ENCODE peak calls at places on chromosome 21, in four cellular contexts. K, P, Q and G are unnamed samples.

GRCh38 chr21:18782721-18783120 is 379.1 kb upstream of the TMPRSS15 start:
- DNase-seq in P (no peak), K (no peak), Q (no peak), G (no peak)

GRCh38 chr21:24955275-24955961 is 651.9 kb downstream of the MRPL39 start:
- DNase-seq in K (no peak), P (no peak), Q (no peak), G (no peak)

GRCh38 chr21:25735895-25736597 is 1.3 kb downstream of the GABPA start:
- DNase-seq in Q (no peak), P (no peak), K (peak), G (peak)

GRCh38 chr21:35323947-35324346 is 274.8 kb upstream of the RUNX1 start:
- DNase-seq in K (no peak), Q (no peak), P (peak), G (no peak)

GRCh38 chr21:28615276-28615675 is 377.4 kb downstream of the LTN1 start:
- DNase-seq in Q (peak), K (no peak), P (no peak), G (peak)

GRCh38 chr21:35475768-35476167 is 426.7 kb upstream of the RUNX1 start:
- DNase-seq in Q (no peak), K (peak), P (no peak), G (peak)

GRCh38 chr21:43702785-43703067 is 16.2 kb upstream of the PDXK start:
- DNase-seq in K (peak), Q (no peak), P (no peak), G (peak)

GRCh38 chr21:34822957-34823356 is 154.2 kb downstream of the CLIC6 start:
- DNase-seq in Q (no peak), K (peak), P (no peak), G (no peak)

GRCh38 chr21:42837421-42838211 is 41.7 kb downstream of the WDR4 start:
- DNase-seq in P (no peak), K (no peak), Q (no peak), G (no peak)

GRCh38 chr21:42818328-42818749 is 61.0 kb downstream of the WDR4 start:
- DNase-seq in Q (no peak), K (peak), P (peak), G (peak)

GRCh38 chr21:36425286-36425685 is 40.1 kb downstream of the CHAF1B start:
- DNase-seq in P (no peak), Q (no peak), K (no peak), G (peak)

GRCh38 chr21:37800496-37801061 is 115.7 kb downstream of the KCNJ6 start:
- DNase-seq in P (no peak), K (no peak), Q (no peak), G (peak)

GRCh38 chr21:44010429-44010828 is 1.7 kb upstream of the TRAPPC10 start:
- DNase-seq in K (no peak), Q (no peak), P (no peak), G (no peak)

GRCh38 chr21:34534522-34534921 is 22.5 kb upstream of the KCNE1 start:
- DNase-seq in K (no peak), P (no peak), Q (no peak), G (no peak)

GRCh38 chr21:18245493-18245967 is 897 bp downstream of the CHODL start:
- DNase-seq in K (no peak), Q (peak), P (peak), G (no peak)

GRCh38 chr21:23740463-23740862 is 1866.8 kb downstream of the MRPL39 start:
- DNase-seq in K (no peak), P (no peak), Q (no peak), G (no peak)

GRCh38 chr21:37407719-37408455 is 41.3 kb downstream of the DYRK1A start:
- DNase-seq in Q (no peak), K (no peak), P (no peak), G (peak)

GRCh38 chr21:14523234-14523633 is 22.9 kb downstream of the SAMSN1 start:
- DNase-seq in Q (no peak), K (peak), P (no peak), G (no peak)

GRCh38 chr21:15009964-15010363 is 54.8 kb downstream of the NRIP1 start:
- DNase-seq in P (no peak), Q (no peak), K (no peak), G (peak)

GRCh38 chr21:35737899-35738341 is 322.4 kb downstream of the SETD4 start:
- DNase-seq in P (peak), K (no peak), Q (peak), G (peak)

DNA sequence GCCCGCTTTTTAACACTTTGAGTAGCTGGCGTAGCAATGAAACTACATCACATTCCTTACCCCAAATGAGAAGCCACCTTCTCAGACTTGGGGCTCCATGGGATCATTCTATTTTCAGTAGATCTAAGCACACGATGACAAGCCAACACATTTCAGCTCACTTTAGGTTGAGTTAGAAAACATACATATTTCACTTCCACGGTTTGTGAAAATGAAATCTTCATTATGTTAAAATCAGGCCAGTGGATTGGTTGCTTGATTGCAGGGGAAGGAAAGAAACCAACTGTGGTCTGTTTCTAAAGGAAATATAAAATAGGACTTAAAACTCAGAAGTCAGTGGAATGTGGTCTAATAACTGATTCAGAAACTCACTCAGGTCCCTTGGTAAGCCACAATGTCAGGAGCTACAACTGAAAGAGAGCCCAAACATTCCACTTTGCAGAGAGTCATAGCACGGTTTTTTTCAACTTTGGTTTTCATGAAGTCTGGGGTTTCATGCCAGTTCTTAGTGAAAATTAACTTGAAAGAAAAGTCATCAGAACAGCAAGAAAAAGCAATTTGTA is 82.3 kb upstream of the TIAM1 start:
- DNase-seq in K (no peak), P (no peak), Q (peak), G (peak)
- H3K4me3 ChIP-seq in K (no peak), P (no peak), Q (no peak), G (no peak)

GRCh38 chr21:33357177-33357576 is 32.4 kb downstream of the IFNAR1 start:
- DNase-seq in P (no peak), Q (no peak), K (no peak), G (no peak)
- H3K4me3 ChIP-seq in P (no peak), Q (no peak), K (no peak), G (no peak)

GRCh38 chr21:26845750-26846035 is 484 bp upstream of the ADAMTS1 start:
- DNase-seq in Q (no peak), P (no peak), K (no peak), G (no peak)
- H3K4me3 ChIP-seq in Q (peak), P (peak), K (peak), G (peak)

GRCh38 chr21:29640233-29640554 is 299.6 kb downstream of the GRIK1 start:
- DNase-seq in K (no peak), P (no peak), Q (no peak), G (no peak)
- H3K4me3 ChIP-seq in K (no peak), P (no peak), Q (no peak), G (no peak)

DNA sequence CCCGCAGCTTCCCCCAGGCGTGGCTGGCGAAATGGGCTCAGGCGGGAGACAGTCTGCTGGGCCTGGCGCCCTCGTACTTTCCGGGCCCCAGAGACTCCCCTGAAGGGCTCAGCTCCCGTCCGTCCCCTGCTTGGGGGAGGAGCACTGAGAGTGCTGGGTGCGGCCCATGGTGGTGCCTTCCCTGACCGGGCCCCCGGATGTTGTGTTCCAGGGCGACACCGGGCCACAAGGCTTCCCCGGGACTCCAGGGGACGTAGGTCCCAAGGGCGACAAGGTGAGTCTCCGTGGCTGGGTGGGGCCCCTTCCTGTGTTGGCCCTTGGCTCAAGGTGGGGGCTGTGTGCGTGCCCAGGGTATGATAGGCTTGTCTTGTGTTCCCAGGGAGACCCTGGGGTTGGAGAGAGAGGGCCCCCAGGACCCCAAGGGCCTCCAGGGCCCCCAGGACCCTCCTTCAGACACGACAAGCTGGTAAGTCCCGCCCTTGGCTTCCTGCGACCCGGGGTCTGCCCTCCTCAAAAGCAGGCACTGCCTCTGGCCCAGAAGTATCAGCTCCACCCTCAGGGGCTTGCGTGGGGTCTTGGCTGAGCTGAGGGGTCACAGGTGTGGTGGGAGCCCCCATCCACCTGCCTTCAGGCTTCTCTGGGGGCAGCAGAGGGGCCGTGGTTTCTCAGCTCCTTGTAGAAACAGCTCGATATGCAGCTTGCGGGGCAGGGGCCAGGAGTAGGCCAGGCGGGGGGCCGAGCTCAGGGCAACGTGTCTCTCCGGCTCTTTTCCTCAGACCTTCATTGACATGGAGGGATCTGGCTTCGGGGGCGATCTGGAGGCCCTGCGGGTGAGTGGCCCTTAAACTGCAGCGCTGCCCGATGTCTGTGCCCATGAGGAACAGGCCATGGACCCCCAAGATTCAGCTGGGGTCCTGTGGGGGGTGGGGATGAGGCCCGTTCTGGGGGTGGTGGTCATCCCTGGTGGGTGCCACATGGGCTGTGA is 62.3 kb downstream of the SLC19A1 start:
- DNase-seq in P (no peak), K (no peak), Q (no peak), G (no peak)
- H3K4me3 ChIP-seq in P (no peak), K (no peak), Q (no peak), G (no peak)

GRCh38 chr21:31158789-31159581 is 120.7 kb upstream of the KRTAP19-8 start:
- DNase-seq in P (no peak), Q (no peak), K (no peak), G (peak)

GRCh38 chr21:31162827-31163226 is 124.6 kb upstream of the KRTAP19-8 start:
- DNase-seq in K (peak), Q (peak), P (no peak), G (peak)

GRCh38 chr21:31162079-31162699 is 123.9 kb upstream of the KRTAP19-8 start:
- DNase-seq in P (no peak), K (no peak), Q (no peak), G (no peak)

GRCh38 chr21:31159808-31160207 is 121.5 kb upstream of the KRTAP19-8 start:
- DNase-seq in K (no peak), Q (no peak), P (no peak), G (no peak)

GRCh38 chr21:31161157-31161556 is 122.9 kb upstream of the KRTAP19-8 start:
- DNase-seq in P (no peak), Q (peak), K (peak), G (no peak)
- H3K4me3 ChIP-seq in P (no peak), Q (peak), K (no peak), G (no peak)

GRCh38 chr21:41682719-41683179 is 84.1 kb downstream of the RIPK4 start:
- DNase-seq in K (no peak), Q (no peak), P (no peak), G (no peak)

GRCh38 chr21:41685511-41686149 is 81.2 kb downstream of the RIPK4 start:
- DNase-seq in Q (no peak), K (no peak), P (no peak), G (no peak)

GRCh38 chr21:41686664-41687063 is 80.2 kb downstream of the RIPK4 start:
- DNase-seq in Q (no peak), P (no peak), K (no peak), G (no peak)

GRCh38 chr21:41683815-41684214 is 83.0 kb downstream of the RIPK4 start:
- DNase-seq in Q (no peak), K (no peak), P (no peak), G (no peak)

DNA sequence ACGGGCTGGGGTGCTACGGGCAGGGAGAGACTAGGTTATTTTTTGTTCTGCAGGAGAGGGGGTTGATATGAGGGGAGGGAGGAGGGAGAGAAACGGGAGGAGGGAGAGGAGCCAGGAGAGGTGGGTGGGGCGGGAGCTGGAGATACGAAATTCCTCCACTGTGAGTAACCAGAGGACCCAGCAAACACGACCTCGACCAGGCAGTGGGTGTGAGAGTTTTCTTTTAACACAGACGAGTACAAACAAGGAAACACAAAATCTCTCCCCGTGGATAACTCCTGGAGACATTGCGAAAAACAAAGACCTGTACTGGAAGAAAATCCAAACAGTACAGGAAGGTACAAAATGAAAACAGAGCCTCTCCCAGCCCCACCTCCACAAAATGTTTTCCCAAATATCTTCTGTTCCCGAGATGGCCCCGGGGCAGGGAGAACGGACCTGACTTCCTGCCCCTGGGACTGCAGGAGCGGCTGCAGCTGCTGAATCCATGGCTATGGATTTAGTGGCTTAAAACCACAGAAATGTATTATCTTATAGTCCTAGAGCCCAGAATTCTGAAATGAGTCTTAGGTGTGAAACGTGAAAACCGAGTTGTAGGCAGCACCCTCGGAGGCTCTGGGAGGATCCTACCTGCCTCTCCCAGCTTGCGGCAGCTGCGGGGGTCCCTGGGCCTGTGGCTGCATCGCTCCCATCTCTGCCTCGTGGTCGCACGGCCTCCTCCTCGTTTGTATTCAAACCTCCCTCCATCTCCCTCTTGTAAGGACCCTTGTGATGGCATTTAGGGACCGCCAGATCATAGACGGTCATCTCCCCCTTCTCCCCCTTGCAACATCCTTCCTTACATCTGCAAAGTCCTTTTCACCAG is 82.2 kb downstream of the RIPK4 start:
- DNase-seq in P (no peak), K (peak), Q (no peak), G (peak)
- H3K4me3 ChIP-seq in P (no peak), K (no peak), Q (no peak), G (no peak)

GRCh38 chr21:16033193-16033592 is 303.4 kb downstream of the USP25 start:
- DNase-seq in Q (no peak), P (no peak), K (no peak), G (no peak)

GRCh38 chr21:16028163-16028562 is 298.4 kb downstream of the USP25 start:
- DNase-seq in P (no peak), K (no peak), Q (no peak), G (no peak)

GRCh38 chr21:16029065-16029464 is 299.3 kb downstream of the USP25 start:
- DNase-seq in P (no peak), Q (no peak), K (no peak), G (no peak)
- H3K4me3 ChIP-seq in P (no peak), Q (no peak), K (no peak), G (no peak)